ENCODE peak calls at places on chromosomes 11 and 22, in ten cellular contexts. One of them, this sample, is unnamed.

GRCh38 chr22:21928048-21928447 is 24.6 kb downstream of the PPM1F start:
- DNase-seq in fibroblast of pulmonary artery: no peak
- DNase-seq in AG09309: no peak
- DNase-seq in epithelial cell of esophagus: no peak
- DNase-seq in retinal pigment epithelial cell: no peak
- DNase-seq in HL-60: no peak
- DNase-seq in colonic mucosa: no peak
- DNase-seq in left lung: no peak
- DNase-seq in A549: no peak
- DNase-seq in NB4: no peak
- DNase-seq in this sample: no peak

GRCh38 chr11:45174168-45174835 is 27.9 kb downstream of the PRDM11 start:
- DNase-seq in colonic mucosa: no peak
- DNase-seq in fibroblast of pulmonary artery: no peak
- DNase-seq in NB4: no peak
- DNase-seq in left lung: no peak
- DNase-seq in epithelial cell of esophagus: no peak
- DNase-seq in HL-60: no peak
- DNase-seq in retinal pigment epithelial cell: no peak
- DNase-seq in AG09309: no peak
- DNase-seq in A549: no peak
- DNase-seq in this sample: no peak

GRCh38 chr11:72240461-72241289 is 3.3 kb downstream of the PHOX2A start:
- DNase-seq in HL-60: no peak
- DNase-seq in epithelial cell of esophagus: peak
- DNase-seq in colonic mucosa: no peak
- DNase-seq in left lung: no peak
- DNase-seq in A549: no peak
- DNase-seq in NB4: no peak
- DNase-seq in retinal pigment epithelial cell: no peak
- DNase-seq in fibroblast of pulmonary artery: no peak
- DNase-seq in AG09309: no peak
- DNase-seq in this sample: no peak

GRCh38 chr11:103586756-103587155 is 449.7 kb upstream of the DDI1 start:
- DNase-seq in fibroblast of pulmonary artery: peak
- DNase-seq in colonic mucosa: no peak
- DNase-seq in HL-60: no peak
- DNase-seq in NB4: no peak
- DNase-seq in AG09309: no peak
- DNase-seq in retinal pigment epithelial cell: peak
- DNase-seq in A549: no peak
- DNase-seq in epithelial cell of esophagus: peak
- DNase-seq in left lung: no peak
- DNase-seq in this sample: no peak

GRCh38 chr11:70527429-70528045 is 129.2 kb downstream of the CTTN start:
- DNase-seq in colonic mucosa: no peak
- DNase-seq in retinal pigment epithelial cell: no peak
- DNase-seq in fibroblast of pulmonary artery: no peak
- DNase-seq in NB4: no peak
- DNase-seq in left lung: no peak
- DNase-seq in epithelial cell of esophagus: no peak
- DNase-seq in AG09309: no peak
- DNase-seq in A549: no peak
- DNase-seq in HL-60: no peak
- DNase-seq in this sample: no peak

GRCh38 chr11:114011443-114011842 is 36.5 kb downstream of the HTR3A start:
- DNase-seq in AG09309: no peak
- DNase-seq in retinal pigment epithelial cell: no peak
- DNase-seq in colonic mucosa: no peak
- DNase-seq in HL-60: no peak
- DNase-seq in A549: no peak
- DNase-seq in fibroblast of pulmonary artery: no peak
- DNase-seq in epithelial cell of esophagus: no peak
- DNase-seq in NB4: no peak
- DNase-seq in left lung: no peak
- DNase-seq in this sample: no peak

GRCh38 chr11:78651923-78652602 is 77.4 kb upstream of the NARS2 start:
- DNase-seq in A549: no peak
- DNase-seq in colonic mucosa: no peak
- DNase-seq in NB4: no peak
- DNase-seq in epithelial cell of esophagus: no peak
- DNase-seq in AG09309: no peak
- DNase-seq in fibroblast of pulmonary artery: no peak
- DNase-seq in HL-60: no peak
- DNase-seq in left lung: no peak
- DNase-seq in retinal pigment epithelial cell: no peak
- DNase-seq in this sample: no peak

GRCh38 chr11:73268671-73269271 is 3.4 kb upstream of the P2RY6 start:
- DNase-seq in colonic mucosa: no peak
- DNase-seq in retinal pigment epithelial cell: no peak
- DNase-seq in fibroblast of pulmonary artery: no peak
- DNase-seq in AG09309: no peak
- DNase-seq in left lung: no peak
- DNase-seq in NB4: no peak
- DNase-seq in epithelial cell of esophagus: no peak
- DNase-seq in HL-60: no peak
- DNase-seq in A549: no peak
- DNase-seq in this sample: no peak

DNA sequence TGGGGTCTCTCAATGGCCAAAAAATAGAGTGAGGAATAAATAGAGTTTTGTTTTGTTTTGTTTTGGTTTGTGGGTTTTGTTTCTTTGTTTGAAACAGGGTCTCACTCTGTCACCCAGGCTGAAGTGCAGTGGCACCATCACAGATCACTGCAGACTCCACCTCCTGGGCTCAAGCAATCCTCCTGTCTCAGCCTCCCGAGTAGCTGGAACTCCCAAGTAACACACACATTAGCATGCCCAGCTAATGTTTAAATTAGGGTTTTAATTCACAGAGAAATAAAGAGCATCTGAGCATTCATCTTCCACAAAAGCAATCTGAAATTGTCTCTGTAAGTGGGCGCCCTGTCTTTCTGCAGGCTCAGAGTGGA is 9.2 kb upstream of the IFITM3 start:
- DNase-seq in left lung: no peak
- DNase-seq in NB4: no peak
- DNase-seq in retinal pigment epithelial cell: no peak
- DNase-seq in fibroblast of pulmonary artery: no peak
- DNase-seq in A549: no peak
- DNase-seq in HL-60: no peak
- DNase-seq in epithelial cell of esophagus: no peak
- DNase-seq in AG09309: no peak
- DNase-seq in colonic mucosa: no peak
- DNase-seq in this sample: no peak
- TF ChIP-seq CTCF in left lung: no peak
- TF ChIP-seq CTCF in NB4: no peak
- TF ChIP-seq CTCF in retinal pigment epithelial cell: no peak
- TF ChIP-seq CTCF in fibroblast of pulmonary artery: no peak
- TF ChIP-seq CTCF in A549: no peak
- TF ChIP-seq CTCF in HL-60: no peak
- TF ChIP-seq CTCF in epithelial cell of esophagus: no peak
- TF ChIP-seq CTCF in AG09309: no peak
- TF ChIP-seq CTCF in colonic mucosa: no peak
- TF ChIP-seq CTCF in this sample: no peak

GRCh38 chr22:42039271-42039670 is 31.3 kb downstream of the NAGA start:
- DNase-seq in HL-60: no peak
- DNase-seq in left lung: no peak
- DNase-seq in fibroblast of pulmonary artery: no peak
- DNase-seq in epithelial cell of esophagus: peak
- DNase-seq in A549: no peak
- DNase-seq in colonic mucosa: no peak
- DNase-seq in NB4: no peak
- DNase-seq in retinal pigment epithelial cell: no peak
- DNase-seq in AG09309: peak
- DNase-seq in this sample: no peak

GRCh38 chr22:42033263-42034181 is 34.9 kb downstream of the WBP2NL start:
- DNase-seq in AG09309: no peak
- DNase-seq in colonic mucosa: no peak
- DNase-seq in left lung: no peak
- DNase-seq in A549: no peak
- DNase-seq in fibroblast of pulmonary artery: no peak
- DNase-seq in retinal pigment epithelial cell: no peak
- DNase-seq in NB4: peak
- DNase-seq in epithelial cell of esophagus: no peak
- DNase-seq in HL-60: no peak
- DNase-seq in this sample: peak

GRCh38 chr22:42035256-42035655 is 35.4 kb downstream of the NAGA start:
- DNase-seq in left lung: no peak
- DNase-seq in AG09309: no peak
- DNase-seq in HL-60: no peak
- DNase-seq in fibroblast of pulmonary artery: no peak
- DNase-seq in epithelial cell of esophagus: no peak
- DNase-seq in NB4: no peak
- DNase-seq in retinal pigment epithelial cell: no peak
- DNase-seq in A549: no peak
- DNase-seq in colonic mucosa: no peak
- DNase-seq in this sample: no peak
- H3K4me3 ChIP-seq in left lung: no peak
- H3K4me3 ChIP-seq in AG09309: no peak
- H3K4me3 ChIP-seq in HL-60: no peak
- H3K4me3 ChIP-seq in fibroblast of pulmonary artery: no peak
- H3K4me3 ChIP-seq in epithelial cell of esophagus: no peak
- H3K4me3 ChIP-seq in NB4: no peak
- H3K4me3 ChIP-seq in retinal pigment epithelial cell: no peak
- H3K4me3 ChIP-seq in A549: no peak
- H3K4me3 ChIP-seq in colonic mucosa: no peak
- H3K4me3 ChIP-seq in this sample: no peak

DNA sequence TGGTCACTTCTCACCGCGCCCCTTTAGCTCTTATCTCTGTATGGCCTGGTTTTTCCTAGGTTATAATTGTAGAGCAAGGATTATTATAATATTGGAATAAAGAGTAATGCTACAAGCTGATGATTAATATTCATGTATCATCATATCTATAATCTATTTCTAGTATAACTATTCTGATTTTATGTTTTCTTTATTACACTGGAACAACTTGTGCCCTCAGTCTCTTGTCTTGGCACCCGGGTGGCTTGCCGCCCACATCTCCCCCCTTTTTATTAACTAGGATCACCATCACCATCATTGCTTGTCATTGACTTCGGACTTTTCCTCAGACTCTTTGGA is 11.0 kb downstream of the OR52K1 start:
- DNase-seq in A549: no peak
- DNase-seq in epithelial cell of esophagus: no peak
- DNase-seq in fibroblast of pulmonary artery: no peak
- DNase-seq in retinal pigment epithelial cell: no peak
- DNase-seq in left lung: no peak
- DNase-seq in colonic mucosa: no peak
- DNase-seq in HL-60: no peak
- DNase-seq in NB4: no peak
- DNase-seq in AG09309: no peak
- DNase-seq in this sample: no peak
- TF ChIP-seq CTCF in A549: peak
- TF ChIP-seq CTCF in epithelial cell of esophagus: no peak
- TF ChIP-seq CTCF in fibroblast of pulmonary artery: no peak
- TF ChIP-seq CTCF in retinal pigment epithelial cell: no peak
- TF ChIP-seq CTCF in left lung: no peak
- TF ChIP-seq CTCF in colonic mucosa: peak
- TF ChIP-seq CTCF in HL-60: no peak
- TF ChIP-seq CTCF in NB4: no peak
- TF ChIP-seq CTCF in AG09309: no peak
- TF ChIP-seq CTCF in this sample: no peak

DNA sequence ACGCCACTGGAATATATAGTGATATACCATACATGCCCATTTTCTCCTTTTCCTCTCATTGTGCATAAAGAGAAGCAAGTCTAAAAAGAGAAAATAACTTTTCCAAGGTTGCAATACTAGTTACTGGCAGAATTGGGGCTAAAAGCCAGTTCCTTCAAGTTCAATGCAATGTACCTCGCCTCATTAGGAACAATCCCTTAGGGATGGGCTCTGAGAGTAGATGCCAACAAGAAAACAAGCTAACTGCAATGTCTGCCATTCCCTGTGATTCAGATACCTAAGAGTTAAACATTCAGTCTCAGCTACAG is 114.3 kb downstream of the RBFOX2 start:
- DNase-seq in NB4: no peak
- DNase-seq in retinal pigment epithelial cell: no peak
- DNase-seq in left lung: no peak
- DNase-seq in colonic mucosa: no peak
- DNase-seq in AG09309: no peak
- DNase-seq in epithelial cell of esophagus: no peak
- DNase-seq in A549: no peak
- DNase-seq in HL-60: no peak
- DNase-seq in fibroblast of pulmonary artery: no peak
- DNase-seq in this sample: no peak
- H3K4me3 ChIP-seq in NB4: no peak
- H3K4me3 ChIP-seq in retinal pigment epithelial cell: no peak
- H3K4me3 ChIP-seq in left lung: peak
- H3K4me3 ChIP-seq in colonic mucosa: peak
- H3K4me3 ChIP-seq in AG09309: no peak
- H3K4me3 ChIP-seq in epithelial cell of esophagus: no peak
- H3K4me3 ChIP-seq in A549: peak
- H3K4me3 ChIP-seq in HL-60: no peak
- H3K4me3 ChIP-seq in fibroblast of pulmonary artery: peak
- H3K4me3 ChIP-seq in this sample: no peak

DNA sequence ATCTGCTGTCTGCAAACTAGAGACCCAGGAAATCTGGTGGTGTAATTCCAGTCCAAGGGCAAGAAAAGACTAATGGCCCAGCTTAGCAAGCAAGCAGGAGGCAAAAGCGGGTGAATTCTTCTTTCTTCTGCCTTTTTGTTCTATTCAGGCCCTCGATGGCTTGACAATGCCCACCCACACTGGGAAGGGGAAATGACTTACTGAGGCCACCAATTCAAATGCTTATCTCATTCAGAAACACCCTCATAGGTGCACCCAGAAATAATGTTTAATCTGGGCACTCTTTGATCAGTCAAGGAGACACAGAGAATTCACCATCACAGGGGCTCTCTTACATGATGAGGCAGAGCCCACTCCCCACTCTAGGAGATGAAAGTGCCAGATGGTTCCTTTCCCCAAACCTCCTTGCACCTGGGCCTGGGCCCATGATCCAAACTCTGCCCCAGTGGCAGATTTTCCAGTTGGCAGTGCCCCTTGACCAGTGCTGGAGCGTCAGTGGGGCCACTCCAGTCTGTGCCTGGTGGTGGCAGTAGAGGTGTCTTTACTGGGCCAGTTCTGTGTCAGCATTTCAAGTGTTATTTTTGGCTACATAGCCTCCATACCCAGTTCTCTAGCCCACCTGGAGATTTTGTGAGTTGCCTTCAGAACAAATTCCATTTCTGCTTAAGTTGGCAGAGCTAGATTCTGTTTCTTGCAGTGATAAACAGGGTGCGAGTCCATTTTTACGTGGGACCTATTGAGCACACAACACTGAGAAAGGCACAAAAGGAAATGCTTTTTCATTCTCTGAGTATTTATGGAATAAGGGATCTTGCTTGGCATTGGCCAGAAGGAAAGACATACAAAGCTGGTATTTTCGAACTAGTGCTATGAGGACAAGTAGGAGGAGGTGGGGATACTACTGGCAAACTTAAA is 7.5 kb downstream of the ELMOD1 start:
- DNase-seq in fibroblast of pulmonary artery: peak
- DNase-seq in epithelial cell of esophagus: peak
- DNase-seq in retinal pigment epithelial cell: no peak
- DNase-seq in NB4: peak
- DNase-seq in A549: peak
- DNase-seq in AG09309: no peak
- DNase-seq in HL-60: peak
- DNase-seq in colonic mucosa: no peak
- DNase-seq in left lung: no peak
- DNase-seq in this sample: peak
- TF ChIP-seq CTCF in fibroblast of pulmonary artery: peak
- TF ChIP-seq CTCF in epithelial cell of esophagus: peak
- TF ChIP-seq CTCF in retinal pigment epithelial cell: peak
- TF ChIP-seq CTCF in NB4: peak
- TF ChIP-seq CTCF in A549: no peak
- TF ChIP-seq CTCF in AG09309: peak
- TF ChIP-seq CTCF in HL-60: peak
- TF ChIP-seq CTCF in colonic mucosa: no peak
- TF ChIP-seq CTCF in left lung: peak
- TF ChIP-seq CTCF in this sample: peak

This sample was measured in GM12865.